ENCODE peak calls at places on chromosome 11, in nine cellular contexts. N is CD8-positive, alpha-beta T cell; E is stimulated activated CD4-positive, alpha-beta T cell treated with anti-CD3 and anti-CD28 coated beads, TNF-alpha, amount 100 ng/mL, for 1 hour; A is pons; Y is IMR-90; U is T-helper 2 cell; G is BJ; Z is kidney epithelial cell; I is Right ventricle myocardium inferior. M is an unnamed sample.

GRCh38 chr11:119370486-119371046 is 10.9 kb downstream of the USP2 start:
- DNase-seq in N (no peak), A (no peak), G (no peak), E (no peak), Y (no peak), Z (no peak), U (no peak), I (peak), M (no peak)

GRCh38 chr11:34148504-34149165 is 43.2 kb downstream of the NAT10 start:
- DNase-seq in E (no peak), Y (no peak), U (no peak), Z (no peak), I (no peak), N (no peak), G (no peak), A (peak), M (no peak)

GRCh38 chr11:12817681-12818332 is 143.6 kb downstream of the TEAD1 start:
- DNase-seq in I (no peak), Z (no peak), Y (peak), E (no peak), U (no peak), N (no peak), G (no peak), A (peak), M (no peak)

GRCh38 chr11:1225386-1226225 is 2.7 kb downstream of the MUC5B start:
- DNase-seq in E (no peak), G (no peak), A (no peak), Z (no peak), U (no peak), I (peak), N (no peak), Y (no peak), M (no peak)

GRCh38 chr11:23961503-23962338 is 535.1 kb upstream of the LUZP2 start:
- DNase-seq in G (no peak), I (no peak), N (no peak), Y (no peak), A (no peak), Z (no peak), E (no peak), U (no peak), M (no peak)

GRCh38 chr11:94674005-94674491 is 94.1 kb upstream of the AMOTL1 start:
- DNase-seq in I (no peak), G (no peak), U (no peak), Z (no peak), N (no peak), Y (no peak), A (no peak), E (no peak), M (no peak)

GRCh38 chr11:126586303-126586627 is 230.8 kb downstream of the ST3GAL4 start:
- DNase-seq in G (no peak), Y (no peak), I (no peak), N (no peak), E (no peak), U (no peak), Z (no peak), A (no peak), M (no peak)

GRCh38 chr11:15127341-15127740 is 12.6 kb downstream of the INSC start:
- DNase-seq in A (no peak), E (no peak), Y (peak), G (no peak), U (no peak), Z (no peak), N (no peak), I (no peak), M (peak)

GRCh38 chr11:10930224-10930960 is 72.5 kb upstream of the ZBED5 start:
- DNase-seq in Y (peak), Z (no peak), A (no peak), I (peak), U (no peak), E (peak), G (no peak), N (no peak), M (no peak)

GRCh38 chr11:287821-288327 is 1.1 kb upstream of the PGGHG start:
- DNase-seq in N (no peak), Y (no peak), A (no peak), E (no peak), G (no peak), I (peak), U (no peak), Z (no peak), M (no peak)

GRCh38 chr11:92342034-92342433 is 117.4 kb downstream of the FAT3 start:
- DNase-seq in U (no peak), E (no peak), A (no peak), Y (no peak), I (no peak), Z (no peak), G (no peak), N (no peak), M (no peak)

GRCh38 chr11:10606536-10607208 is 38.2 kb upstream of the LYVE1 start:
- DNase-seq in N (no peak), E (no peak), I (no peak), Z (no peak), Y (peak), G (no peak), A (no peak), U (no peak), M (no peak)

M was measured in GM04503.